ENCODE peak calls at places on chromosome 12, in nine cellular contexts. One of them, this sample, is unnamed.

GRCh38 chr12:66020481-66020880 is 110.1 kb downstream of the LLPH start:
- DNase-seq in endothelial cell: no peak
- DNase-seq in MM.1S: no peak
- DNase-seq in amniotic stem cell: no peak
- DNase-seq in midbrain: no peak
- DNase-seq in caudate nucleus: no peak
- DNase-seq in GDM1: no peak
- DNase-seq in adrenal gland: no peak
- DNase-seq in GM23338: no peak
- DNase-seq in this sample: no peak

GRCh38 chr12:107468182-107468581 is 217.4 kb upstream of the PWP1 start:
- DNase-seq in endothelial cell: no peak
- DNase-seq in MM.1S: no peak
- DNase-seq in amniotic stem cell: no peak
- DNase-seq in midbrain: peak; percentile 18
- DNase-seq in caudate nucleus: no peak
- DNase-seq in GDM1: no peak
- DNase-seq in adrenal gland: peak; percentile 60
- DNase-seq in GM23338: peak; percentile 27
- DNase-seq in this sample: no peak

GRCh38 chr12:52082026-52082667 is 2.6 kb downstream of the SMIM41 start:
- DNase-seq in endothelial cell: no peak
- DNase-seq in MM.1S: no peak
- DNase-seq in amniotic stem cell: no peak
- DNase-seq in midbrain: no peak
- DNase-seq in caudate nucleus: no peak
- DNase-seq in GDM1: no peak
- DNase-seq in adrenal gland: no peak
- DNase-seq in GM23338: peak; percentile 43
- DNase-seq in this sample: no peak

GRCh38 chr12:106910202-106910601 is 45.5 kb upstream of the TMEM263 start:
- DNase-seq in endothelial cell: no peak
- DNase-seq in MM.1S: peak; percentile 54
- DNase-seq in amniotic stem cell: no peak
- DNase-seq in midbrain: no peak
- DNase-seq in caudate nucleus: no peak
- DNase-seq in GDM1: peak; percentile 33
- DNase-seq in adrenal gland: no peak
- DNase-seq in GM23338: no peak
- DNase-seq in this sample: no peak

GRCh38 chr12:51820721-51821422 is 27.6 kb downstream of the FIGNL2 start:
- DNase-seq in endothelial cell: peak; percentile 72
- DNase-seq in MM.1S: no peak
- DNase-seq in amniotic stem cell: no peak
- DNase-seq in midbrain: peak; percentile 44
- DNase-seq in caudate nucleus: peak; percentile 65
- DNase-seq in GDM1: peak; percentile 16
- DNase-seq in adrenal gland: no peak
- DNase-seq in GM23338: peak; percentile 84
- DNase-seq in this sample: no peak

GRCh38 chr12:61566183-61566582 is 694.0 kb upstream of the USP15 start:
- DNase-seq in endothelial cell: no peak
- DNase-seq in MM.1S: no peak
- DNase-seq in amniotic stem cell: no peak
- DNase-seq in midbrain: no peak
- DNase-seq in caudate nucleus: no peak
- DNase-seq in GDM1: no peak
- DNase-seq in adrenal gland: no peak
- DNase-seq in GM23338: peak; percentile 61
- DNase-seq in this sample: no peak

GRCh38 chr12:52182456-52182855 is 9.4 kb downstream of the KRT80 start:
- DNase-seq in endothelial cell: no peak
- DNase-seq in MM.1S: no peak
- DNase-seq in amniotic stem cell: no peak
- DNase-seq in midbrain: no peak
- DNase-seq in caudate nucleus: no peak
- DNase-seq in GDM1: no peak
- DNase-seq in adrenal gland: no peak
- DNase-seq in GM23338: no peak
- DNase-seq in this sample: no peak

GRCh38 chr12:124513297-124513867 is 54.0 kb downstream of the NCOR2 start:
- DNase-seq in endothelial cell: no peak
- DNase-seq in MM.1S: no peak
- DNase-seq in amniotic stem cell: no peak
- DNase-seq in midbrain: no peak
- DNase-seq in caudate nucleus: no peak
- DNase-seq in GDM1: no peak
- DNase-seq in adrenal gland: no peak
- DNase-seq in GM23338: peak; percentile 90
- DNase-seq in this sample: no peak

GRCh38 chr12:124556896-124557501 is 10.4 kb downstream of the NCOR2 start:
- DNase-seq in endothelial cell: no peak
- DNase-seq in MM.1S: no peak
- DNase-seq in amniotic stem cell: no peak
- DNase-seq in midbrain: peak; percentile 56
- DNase-seq in caudate nucleus: no peak
- DNase-seq in GDM1: no peak
- DNase-seq in adrenal gland: peak; percentile 54
- DNase-seq in GM23338: no peak
- DNase-seq in this sample: no peak

GRCh38 chr12:1778911-1779310 is 41.5 kb upstream of the LRTM2 start:
- DNase-seq in endothelial cell: no peak
- DNase-seq in MM.1S: no peak
- DNase-seq in amniotic stem cell: no peak
- DNase-seq in midbrain: no peak
- DNase-seq in caudate nucleus: no peak
- DNase-seq in GDM1: no peak
- DNase-seq in adrenal gland: no peak
- DNase-seq in GM23338: no peak
- DNase-seq in this sample: no peak

GRCh38 chr12:57737467-57738141 is 938 bp downstream of the AGAP2 start:
- DNase-seq in endothelial cell: peak; percentile 48
- DNase-seq in MM.1S: no peak
- DNase-seq in amniotic stem cell: no peak
- DNase-seq in midbrain: no peak
- DNase-seq in caudate nucleus: no peak
- DNase-seq in GDM1: no peak
- DNase-seq in adrenal gland: no peak
- DNase-seq in GM23338: peak; percentile 58
- DNase-seq in this sample: no peak

GRCh38 chr12:120194534-120195395 is at the start of gene GCN1:
- DNase-seq in endothelial cell: peak; percentile 67
- DNase-seq in MM.1S: peak; percentile 72
- DNase-seq in amniotic stem cell: peak; percentile 44
- DNase-seq in midbrain: peak; percentile 83
- DNase-seq in caudate nucleus: peak; percentile 78
- DNase-seq in GDM1: peak; percentile 71
- DNase-seq in adrenal gland: peak; percentile 82
- DNase-seq in GM23338: peak; percentile 83
- DNase-seq in this sample: peak; percentile 28

GRCh38 chr12:65825573-65826512 is 1.6 kb downstream of the HMGA2 start:
- DNase-seq in endothelial cell: peak; percentile 60
- DNase-seq in MM.1S: peak; percentile 39
- DNase-seq in amniotic stem cell: no peak
- DNase-seq in midbrain: no peak
- DNase-seq in caudate nucleus: no peak
- DNase-seq in GDM1: no peak
- DNase-seq in adrenal gland: peak; percentile 21
- DNase-seq in GM23338: peak; percentile 82
- DNase-seq in this sample: no peak

GRCh38 chr12:67391034-67391433 is 121.9 kb downstream of the CAND1 start:
- DNase-seq in endothelial cell: no peak
- DNase-seq in MM.1S: no peak
- DNase-seq in amniotic stem cell: no peak
- DNase-seq in midbrain: no peak
- DNase-seq in caudate nucleus: no peak
- DNase-seq in GDM1: no peak
- DNase-seq in adrenal gland: no peak
- DNase-seq in GM23338: no peak
- DNase-seq in this sample: no peak

GRCh38 chr12:70117670-70118069 is 125.6 kb upstream of the CNOT2 start:
- DNase-seq in endothelial cell: no peak
- DNase-seq in MM.1S: no peak
- DNase-seq in amniotic stem cell: no peak
- DNase-seq in midbrain: no peak
- DNase-seq in caudate nucleus: no peak
- DNase-seq in GDM1: no peak
- DNase-seq in adrenal gland: no peak
- DNase-seq in GM23338: no peak
- DNase-seq in this sample: no peak

GRCh38 chr12:131938082-131938481 is 9.0 kb downstream of the PUS1 start:
- DNase-seq in endothelial cell: no peak
- DNase-seq in MM.1S: no peak
- DNase-seq in amniotic stem cell: no peak
- DNase-seq in midbrain: no peak
- DNase-seq in caudate nucleus: no peak
- DNase-seq in GDM1: no peak
- DNase-seq in adrenal gland: no peak
- DNase-seq in GM23338: no peak
- DNase-seq in this sample: no peak

GRCh38 chr12:54173066-54173726 is 15.6 kb downstream of the SMUG1 start:
- DNase-seq in endothelial cell: peak; percentile 34
- DNase-seq in MM.1S: peak; percentile 47
- DNase-seq in amniotic stem cell: peak; percentile 1
- DNase-seq in midbrain: no peak
- DNase-seq in caudate nucleus: no peak
- DNase-seq in GDM1: no peak
- DNase-seq in adrenal gland: peak; percentile 37
- DNase-seq in GM23338: peak; percentile 78
- DNase-seq in this sample: no peak

GRCh38 chr12:29149691-29150382 is 759 bp downstream of the FAR2 start:
- DNase-seq in endothelial cell: no peak
- DNase-seq in MM.1S: no peak
- DNase-seq in amniotic stem cell: no peak
- DNase-seq in midbrain: no peak
- DNase-seq in caudate nucleus: no peak
- DNase-seq in GDM1: no peak
- DNase-seq in adrenal gland: no peak
- DNase-seq in GM23338: peak; percentile 47
- DNase-seq in this sample: no peak

GRCh38 chr12:56836800-56837663 is 73.9 kb downstream of the HSD17B6 start:
- DNase-seq in endothelial cell: no peak
- DNase-seq in MM.1S: no peak
- DNase-seq in amniotic stem cell: no peak
- DNase-seq in midbrain: no peak
- DNase-seq in caudate nucleus: no peak
- DNase-seq in GDM1: peak; percentile 32
- DNase-seq in adrenal gland: no peak
- DNase-seq in GM23338: no peak
- DNase-seq in this sample: no peak

GRCh38 chr12:24921251-24922038 is 27.5 kb downstream of the BCAT1 start:
- DNase-seq in endothelial cell: no peak
- DNase-seq in MM.1S: no peak
- DNase-seq in amniotic stem cell: no peak
- DNase-seq in midbrain: no peak
- DNase-seq in caudate nucleus: no peak
- DNase-seq in GDM1: no peak
- DNase-seq in adrenal gland: no peak
- DNase-seq in GM23338: no peak
- DNase-seq in this sample: no peak

GRCh38 chr12:122743895-122744525 is 8.6 kb upstream of the DENR start:
- DNase-seq in endothelial cell: no peak
- DNase-seq in MM.1S: no peak
- DNase-seq in amniotic stem cell: no peak
- DNase-seq in midbrain: no peak
- DNase-seq in caudate nucleus: no peak
- DNase-seq in GDM1: no peak
- DNase-seq in adrenal gland: no peak
- DNase-seq in GM23338: no peak
- DNase-seq in this sample: no peak

This sample was measured in smooth muscle cell of the brain vasculature.